ENCODE peak calls at places on chromosomes 11 and 22, in nine cellular contexts. I is HFF-Myc; S is stimulated activated CD4-positive, alpha-beta T cell treated with anti-CD3 and anti-CD28 coated beads, Interleukin-12 subunit alpha, Interleukin-12 subunit beta, amount 100 ng/mL, for 48 hours; Q is stimulated activated naive CD8-positive, alpha-beta T cell treated with anti-CD3 and anti-CD28 coated beads, Interleukin-15, Interleukin-2, amounts not matched to agents 100 U/mL and 50 U/mL, for 24 hours; A is posterior cingulate gyrus; W is RWPE2; B is tibial artery; O is CD8-positive, alpha-beta memory T cell; R is activated T-cell treated with anti-CD3 and anti-CD28 coated beads for 1 hour. K is an unnamed sample.

GRCh38 chr22:49348631-49349030 is 479.0 kb downstream of the BRD1 start:
- DNase-seq in B (no peak), S (no peak), O (no peak), Q (no peak), A (no peak), I (no peak), R (no peak), W (no peak), K (no peak)

GRCh38 chr11:93730108-93731107 is 10.9 kb downstream of the TAF1D start:
- DNase-seq in W (no peak), B (no peak), R (no peak), O (no peak), I (no peak), A (no peak), Q (no peak), S (no peak), K (no peak)

GRCh38 chr22:17159504-17159951 is 451 bp upstream of the HDHD5 start:
- DNase-seq in W (no peak), O (no peak), B (peak), I (no peak), R (peak), S (peak), Q (peak), A (peak), K (no peak)

GRCh38 chr11:76690736-76691135 is 20.2 kb upstream of the LRRC32 start:
- DNase-seq in B (no peak), A (no peak), O (no peak), S (no peak), Q (no peak), R (no peak), W (no peak), I (no peak), K (no peak)

GRCh38 chr22:35352214-35353111 is 28.4 kb upstream of the HMOX1 start:
- DNase-seq in S (peak), Q (peak), I (no peak), W (no peak), A (peak), R (peak), B (peak), O (no peak), K (peak)

GRCh38 chr22:25996669-25997068 is 172.6 kb upstream of the SEZ6L start:
- DNase-seq in W (no peak), A (no peak), I (no peak), S (no peak), B (no peak), Q (no peak), R (no peak), O (no peak), K (no peak)

GRCh38 chr11:61264795-61265194 is 23.8 kb downstream of the PGA5 start:
- DNase-seq in R (no peak), B (no peak), O (no peak), Q (no peak), A (no peak), I (no peak), W (no peak), S (no peak), K (no peak)

GRCh38 chr11:60934091-60934789 is 10.0 kb downstream of the TMEM132A start:
- DNase-seq in A (no peak), Q (no peak), W (no peak), O (no peak), S (no peak), R (no peak), I (no peak), B (no peak), K (no peak)

GRCh38 chr11:125376856-125377255 is 119.2 kb downstream of the FEZ1 start:
- DNase-seq in R (no peak), O (no peak), I (no peak), A (no peak), S (no peak), Q (no peak), B (no peak), W (no peak), K (no peak)

GRCh38 chr11:57905439-57905838 is 118.2 kb upstream of the OR9Q1 start:
- DNase-seq in B (no peak), I (no peak), S (no peak), Q (no peak), R (no peak), A (no peak), W (no peak), O (no peak), K (no peak)

GRCh38 chr11:11931461-11932055 is 76.9 kb downstream of the DKK3 start:
- DNase-seq in I (peak), S (no peak), O (peak), Q (no peak), A (no peak), W (no peak), B (no peak), R (no peak), K (no peak)

GRCh38 chr11:77753230-77753629 is 67.3 kb downstream of the RSF1 start:
- DNase-seq in Q (no peak), I (no peak), O (no peak), B (no peak), S (no peak), W (no peak), A (no peak), R (no peak), K (no peak)

GRCh38 chr11:9565822-9566560 is 7.5 kb upstream of the WEE1 start:
- DNase-seq in S (peak), W (peak), O (no peak), I (peak), Q (peak), B (peak), A (no peak), R (peak), K (no peak)

GRCh38 chr22:48660795-48661740 is 1166.6 kb downstream of the BRD1 start:
- DNase-seq in I (no peak), S (no peak), W (no peak), R (no peak), B (no peak), A (no peak), O (no peak), Q (no peak), K (no peak)

GRCh38 chr11:65375012-65375411 is 7.4 kb downstream of the SLC25A45 start:
- DNase-seq in B (no peak), W (no peak), I (no peak), R (no peak), S (no peak), A (no peak), Q (no peak), O (no peak), K (no peak)

GRCh38 chr11:76604652-76605241 is 65.8 kb downstream of the LRRC32 start:
- DNase-seq in A (no peak), O (no peak), B (peak), I (peak), W (no peak), S (no peak), R (no peak), Q (no peak), K (no peak)

GRCh38 chr11:35056391-35057093 is 82.4 kb upstream of the CD44 start:
- DNase-seq in I (no peak), R (no peak), B (no peak), W (no peak), Q (no peak), A (no peak), O (no peak), S (no peak), K (no peak)

GRCh38 chr11:75369846-75370245 is 18.4 kb upstream of the ARRB1 start:
- DNase-seq in O (no peak), R (no peak), A (no peak), B (peak), Q (no peak), S (no peak), W (no peak), I (no peak), K (no peak)

GRCh38 chr11:126628790-126629621 is 273.5 kb downstream of the ST3GAL4 start:
- DNase-seq in O (no peak), A (peak), S (no peak), R (no peak), I (peak), B (no peak), W (no peak), Q (no peak), K (no peak)

GRCh38 chr22:38467904-38468760 is at the start of gene KDELR3:
- DNase-seq in Q (peak), S (peak), I (no peak), R (peak), B (peak), O (peak), A (no peak), W (no peak), K (peak)

GRCh38 chr11:32562839-32563599 is 20.6 kb upstream of the EIF3M start:
- DNase-seq in B (no peak), A (no peak), W (no peak), I (no peak), Q (no peak), R (no peak), O (no peak), S (no peak), K (no peak)

GRCh38 chr11:109264128-109264527 is 157.9 kb upstream of the C11orf87 start:
- DNase-seq in I (no peak), W (no peak), O (no peak), B (no peak), R (no peak), Q (no peak), A (no peak), S (no peak), K (no peak)

GRCh38 chr11:28697920-28698827 is 590.0 kb downstream of the METTL15 start:
- DNase-seq in R (no peak), S (peak), I (no peak), W (no peak), O (no peak), B (peak), A (peak), Q (peak), K (peak)